ENCODE peak calls at places on chromosome 1, in four cellular contexts. H, Q, C and U are unnamed samples.

GRCh38 chr1:77846966-77847365 is 41.5 kb upstream of the NEXN start:
- DNase-seq in H (no peak), Q (no peak), C (no peak), U (no peak)

GRCh38 chr1:64019818-64020217 is 183.6 kb upstream of the UBE2U start:
- DNase-seq in H (no peak), Q (no peak), C (peak; percentile 3), U (no peak)

GRCh38 chr1:56189946-56190920 is 389.1 kb downstream of the PLPP3 start:
- DNase-seq in H (peak; percentile 99), Q (no peak), C (no peak), U (no peak)

GRCh38 chr1:6041432-6042062 is 4.1 kb upstream of the KCNAB2 start:
- DNase-seq in H (no peak), Q (peak; percentile 83), C (no peak), U (peak; percentile 83)

GRCh38 chr1:151534662-151535278 is 5.3 kb upstream of the TUFT1 start:
- DNase-seq in H (peak; percentile 53), Q (peak; percentile 81), C (no peak), U (peak; percentile 80)

GRCh38 chr1:67166196-67166595 is at the start of gene IL23R:
- DNase-seq in H (no peak), Q (no peak), C (peak; percentile 86), U (no peak)

GRCh38 chr1:68103006-68103545 is 52.6 kb upstream of the DIRAS3 start:
- DNase-seq in H (no peak), Q (no peak), C (no peak), U (no peak)

GRCh38 chr1:241985787-241986186 is 13.1 kb downstream of the MAP1LC3C start:
- DNase-seq in H (peak; percentile 47), Q (peak; percentile 55), C (no peak), U (peak; percentile 70)

GRCh38 chr1:103348136-103348535 is 177.4 kb upstream of the RNPC3 start:
- DNase-seq in H (no peak), Q (no peak), C (no peak), U (no peak)

GRCh38 chr1:66197785-66198184 is 336.2 kb upstream of the SGIP1 start:
- DNase-seq in H (no peak), Q (no peak), C (no peak), U (no peak)

GRCh38 chr1:21795075-21795474 is 12.1 kb upstream of the USP48 start:
- DNase-seq in H (no peak), Q (no peak), C (no peak), U (no peak)

GRCh38 chr1:6037338-6037762 is 8.3 kb upstream of the KCNAB2 start:
- DNase-seq in H (no peak), Q (peak; percentile 57), C (no peak), U (no peak)

GRCh38 chr1:33327587-33328325 is 6.9 kb upstream of the A3GALT2 start:
- DNase-seq in H (no peak), Q (no peak), C (no peak), U (no peak)

GRCh38 chr1:229848762-229849677 is 218.0 kb upstream of the GALNT2 start:
- DNase-seq in H (peak; percentile 38), Q (peak; percentile 48), C (no peak), U (peak; percentile 61)

GRCh38 chr1:92858564-92859399 is 26.9 kb downstream of the RPL5 start:
- DNase-seq in H (peak; percentile 84), Q (peak; percentile 71), C (peak; percentile 59), U (peak; percentile 72)

GRCh38 chr1:200518524-200518923 is 102.0 kb downstream of the KIF14 start:
- DNase-seq in H (no peak), Q (no peak), C (no peak), U (no peak)

GRCh38 chr1:83905315-83905907 is 93.5 kb downstream of the TTLL7 start:
- DNase-seq in H (no peak), Q (peak; percentile 7), C (no peak), U (peak; percentile 32)

GRCh38 chr1:34779526-34779925 is 1.5 kb upstream of the GJB3 start:
- DNase-seq in H (no peak), Q (no peak), C (no peak), U (no peak)

GRCh38 chr1:34780528-34780927 is 486 bp upstream of the GJB3 start:
- DNase-seq in H (no peak), Q (no peak), C (no peak), U (no peak)

GRCh38 chr1:34781071-34781843 is at the start of gene GJB3:
- DNase-seq in H (no peak), Q (peak; percentile 83), C (no peak), U (peak; percentile 38)

GRCh38 chr1:34779005-34779404 is 2.0 kb upstream of the GJB3 start:
- DNase-seq in H (no peak), Q (no peak), C (no peak), U (no peak)

DNA sequence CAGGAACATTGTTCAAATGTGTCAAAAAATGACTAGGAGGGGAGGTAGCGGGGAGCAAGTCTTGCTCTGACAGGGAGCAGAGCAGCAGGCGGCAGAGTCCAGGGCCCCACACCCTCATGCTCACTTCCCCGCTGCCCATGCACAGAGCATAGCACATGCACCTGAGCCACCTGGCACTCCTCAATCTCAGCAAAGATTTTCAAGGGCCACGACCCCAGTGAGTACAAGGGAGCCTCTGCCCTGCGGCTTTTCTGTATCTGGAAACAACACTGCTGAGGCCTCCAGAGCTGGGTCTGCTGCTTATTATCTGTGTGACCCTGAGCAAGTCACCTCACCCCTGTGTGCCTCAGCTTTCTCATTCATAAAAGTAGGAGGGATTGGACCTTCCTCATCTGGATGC is 1.1 kb upstream of the GJB3 start:
- DNase-seq in H (no peak), Q (no peak), C (no peak), U (no peak)
- TF ChIP-seq CHD2 in H (no peak), Q (no peak), C (no peak), U (no peak)

GRCh38 chr1:53891021-53891420 is 1.4 kb upstream of the YIPF1 start:
- DNase-seq in H (no peak), Q (no peak), C (no peak), U (peak; percentile 32)

GRCh38 chr1:53890522-53890941 is 935 bp upstream of the YIPF1 start:
- DNase-seq in H (no peak), Q (no peak), C (no peak), U (no peak)

GRCh38 chr1:53891678-53892077 is 2.1 kb upstream of the YIPF1 start:
- DNase-seq in H (no peak), Q (no peak), C (no peak), U (peak; percentile 27)

GRCh38 chr1:53889304-53890298 is at the start of gene YIPF1:
- DNase-seq in H (peak; percentile 75), Q (peak; percentile 94), C (peak; percentile 48), U (peak; percentile 98)

DNA sequence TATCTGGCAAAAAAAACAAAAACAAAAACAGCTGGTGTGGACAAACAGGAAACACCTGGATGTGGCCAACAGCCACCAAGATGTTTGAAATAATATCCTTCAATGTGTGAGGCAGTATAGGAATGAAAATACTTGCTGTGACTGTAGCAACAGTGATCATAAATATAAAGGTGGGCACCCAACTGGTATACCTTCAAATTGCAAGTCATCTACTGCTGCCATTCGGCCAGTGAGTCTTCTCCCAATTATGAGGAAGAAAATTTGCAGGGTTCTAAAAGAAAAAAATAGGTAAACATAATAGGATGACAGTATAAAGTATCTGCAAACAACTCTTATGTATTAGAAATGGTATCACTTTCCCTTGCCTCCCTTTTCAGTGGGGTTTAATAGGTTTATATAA is 881 bp downstream of the YIPF1 start:
- DNase-seq in H (no peak), Q (no peak), C (no peak), U (no peak)
- TF ChIP-seq NFIC in H (no peak), Q (no peak), C (no peak), U (no peak)

GRCh38 chr1:32266926-32267645 is 16.0 kb downstream of the LCK start:
- DNase-seq in H (peak; percentile 39), Q (no peak), C (no peak), U (no peak)
- TF ChIP-seq CHD2 in H (no peak), Q (no peak), C (no peak), U (no peak)

DNA sequence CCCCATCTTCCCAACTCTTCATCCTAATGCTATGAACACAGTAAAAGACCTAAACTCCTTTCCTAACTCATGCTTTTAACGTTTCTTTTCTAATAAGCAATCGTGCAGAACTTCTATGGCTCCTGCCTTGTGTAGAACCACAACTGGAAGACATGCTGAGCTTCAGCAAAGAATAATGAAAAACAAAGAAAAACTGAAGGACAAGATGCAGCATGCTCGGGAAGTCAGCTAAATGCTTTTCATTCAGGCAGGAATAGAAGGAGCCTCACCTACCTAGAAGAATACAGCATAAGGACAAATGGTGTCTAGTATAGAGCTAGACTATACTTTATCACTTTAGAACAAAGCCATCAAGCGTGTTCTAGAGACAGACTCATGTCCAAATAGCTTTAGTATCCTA is 45.9 kb downstream of the LUZP1 start:
- DNase-seq in H (no peak), Q (no peak), C (no peak), U (no peak)
- TF ChIP-seq NFIC in H (no peak), Q (no peak), C (no peak), U (no peak)

DNA sequence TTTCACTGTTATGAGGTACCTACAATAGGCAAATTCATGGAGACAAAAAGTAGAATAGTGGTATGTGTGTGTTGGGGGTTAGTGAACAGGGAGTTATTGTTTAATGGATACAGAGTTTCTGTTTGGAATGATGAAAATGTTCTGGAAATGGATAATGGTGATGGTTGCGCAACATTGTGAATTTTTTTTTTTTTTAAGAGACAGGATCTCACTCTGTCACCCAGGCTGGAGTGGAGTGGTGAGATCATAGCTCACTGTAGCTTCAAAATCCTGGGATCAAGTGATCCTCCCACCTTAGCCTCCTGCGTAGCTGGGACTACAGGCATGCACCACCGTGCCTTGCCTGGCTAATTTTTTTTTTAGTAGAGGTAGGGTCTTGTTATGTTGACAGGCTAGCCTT is 34.5 kb upstream of the TRABD2B start:
- DNase-seq in H (no peak), Q (no peak), C (no peak), U (no peak)
- TF ChIP-seq CHD2 in H (no peak), Q (no peak), C (no peak), U (no peak)

GRCh38 chr1:30761312-30762151 is 4.0 kb upstream of the LAPTM5 start:
- DNase-seq in H (no peak), Q (no peak), C (no peak), U (peak; percentile 71)
- TF ChIP-seq NFIC in H (no peak), Q (no peak), C (no peak), U (no peak)

DNA sequence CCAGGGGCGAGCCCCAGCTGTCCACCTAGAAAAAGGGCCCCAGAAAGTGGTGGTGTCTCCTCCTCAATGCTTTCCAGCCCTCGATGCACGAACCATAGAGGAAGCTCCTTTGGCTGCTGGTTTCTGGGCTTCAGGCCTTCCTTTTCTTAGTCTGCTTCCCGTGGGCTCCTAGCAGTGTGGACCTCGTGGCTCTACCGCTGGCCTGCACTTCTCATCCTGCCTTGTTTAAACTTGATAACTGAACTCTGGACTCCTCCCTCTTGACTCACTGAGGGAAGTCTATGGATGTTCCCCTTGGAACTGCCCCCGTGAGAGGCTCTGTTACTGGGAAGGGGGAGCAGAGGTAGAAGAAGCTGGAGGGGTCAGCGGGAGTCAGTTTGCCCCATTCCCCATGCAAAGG is 75.3 kb upstream of the WDR26 start:
- DNase-seq in H (no peak), Q (no peak), C (no peak), U (no peak)
- TF ChIP-seq CHD2 in H (no peak), Q (no peak), C (no peak), U (no peak)

DNA sequence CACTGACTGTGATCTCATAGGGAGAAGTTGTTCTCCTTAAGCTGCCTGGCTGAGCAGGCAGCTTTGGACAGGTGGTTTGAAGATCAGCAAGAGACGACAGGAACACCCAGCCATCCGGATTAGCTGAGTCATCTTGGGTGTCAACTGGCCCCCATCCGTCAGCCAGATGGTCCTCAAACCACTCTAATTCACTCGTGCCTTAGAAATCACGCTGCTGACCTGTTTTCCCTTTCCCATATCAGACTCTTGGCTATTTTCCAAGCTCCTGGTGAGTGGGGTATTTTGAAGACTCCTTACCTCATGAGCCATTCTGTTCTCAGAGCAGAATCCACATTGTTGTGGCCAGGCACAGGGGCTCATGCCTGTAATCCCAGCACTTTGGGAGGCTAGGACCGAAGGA is 149.1 kb upstream of the L1TD1 start:
- DNase-seq in H (no peak), Q (peak; percentile 16), C (no peak), U (peak; percentile 3)
- TF ChIP-seq NFIC in H (no peak), Q (no peak), C (no peak), U (no peak)